ENCODE peak calls at places on chromosome 4, in ten cellular contexts. One of them, this sample, is unnamed. For H3K9me3, the result is how much of the 10 kb centered on the place peaks cover.

GRCh38 chr4:25002679-25003078 is 28.1 kb downstream of the LGI2 start:
- DNase-seq in hepatocyte: no peak
- DNase-seq in endodermal cell: no peak
- DNase-seq in Panc1: no peak
- DNase-seq in uterus: no peak
- DNase-seq in esophagus squamous epithelium: no peak
- DNase-seq in SK-N-SH: no peak
- DNase-seq in CD4-positive, alpha-beta memory T cell: no peak
- DNase-seq in OCI-LY7: no peak
- DNase-seq in right cardiac atrium: no peak
- DNase-seq in this sample: no peak

GRCh38 chr4:86976801-86977485 is 42.1 kb downstream of the AFF1 start:
- DNase-seq in hepatocyte: no peak
- DNase-seq in endodermal cell: no peak
- DNase-seq in Panc1: no peak
- DNase-seq in uterus: no peak
- DNase-seq in esophagus squamous epithelium: no peak
- DNase-seq in SK-N-SH: no peak
- DNase-seq in CD4-positive, alpha-beta memory T cell: no peak
- DNase-seq in OCI-LY7: no peak
- DNase-seq in right cardiac atrium: no peak
- DNase-seq in this sample: no peak

GRCh38 chr4:167989815-167990214 is 102.5 kb upstream of the ANXA10 start:
- DNase-seq in hepatocyte: no peak
- DNase-seq in endodermal cell: no peak
- DNase-seq in Panc1: peak
- DNase-seq in uterus: no peak
- DNase-seq in esophagus squamous epithelium: no peak
- DNase-seq in SK-N-SH: no peak
- DNase-seq in CD4-positive, alpha-beta memory T cell: no peak
- DNase-seq in OCI-LY7: no peak
- DNase-seq in right cardiac atrium: no peak
- DNase-seq in this sample: no peak

GRCh38 chr4:183657564-183657963 is 1.4 kb downstream of the RWDD4 start:
- DNase-seq in hepatocyte: no peak
- DNase-seq in endodermal cell: no peak
- DNase-seq in Panc1: no peak
- DNase-seq in uterus: no peak
- DNase-seq in esophagus squamous epithelium: no peak
- DNase-seq in SK-N-SH: no peak
- DNase-seq in CD4-positive, alpha-beta memory T cell: no peak
- DNase-seq in OCI-LY7: peak
- DNase-seq in right cardiac atrium: no peak
- DNase-seq in this sample: no peak

GRCh38 chr4:91288702-91289311 is 1015.0 kb upstream of the GRID2 start:
- DNase-seq in hepatocyte: no peak
- DNase-seq in endodermal cell: no peak
- DNase-seq in Panc1: no peak
- DNase-seq in uterus: no peak
- DNase-seq in esophagus squamous epithelium: no peak
- DNase-seq in SK-N-SH: no peak
- DNase-seq in CD4-positive, alpha-beta memory T cell: no peak
- DNase-seq in OCI-LY7: no peak
- DNase-seq in right cardiac atrium: no peak
- DNase-seq in this sample: no peak

GRCh38 chr4:133102612-133103409 is 46.3 kb upstream of the PCDH10 start:
- DNase-seq in hepatocyte: no peak
- DNase-seq in endodermal cell: no peak
- DNase-seq in Panc1: no peak
- DNase-seq in uterus: no peak
- DNase-seq in esophagus squamous epithelium: no peak
- DNase-seq in SK-N-SH: no peak
- DNase-seq in CD4-positive, alpha-beta memory T cell: no peak
- DNase-seq in OCI-LY7: no peak
- DNase-seq in right cardiac atrium: no peak
- DNase-seq in this sample: no peak

GRCh38 chr4:48033825-48034413 is 17.3 kb downstream of the NIPAL1 start:
- DNase-seq in hepatocyte: peak
- DNase-seq in endodermal cell: peak
- DNase-seq in Panc1: no peak
- DNase-seq in uterus: no peak
- DNase-seq in esophagus squamous epithelium: no peak
- DNase-seq in SK-N-SH: peak
- DNase-seq in CD4-positive, alpha-beta memory T cell: peak
- DNase-seq in OCI-LY7: peak
- DNase-seq in right cardiac atrium: no peak
- DNase-seq in this sample: no peak

GRCh38 chr4:15737255-15737654 is 34.4 kb downstream of the BST1 start:
- DNase-seq in hepatocyte: no peak
- DNase-seq in endodermal cell: no peak
- DNase-seq in Panc1: no peak
- DNase-seq in uterus: no peak
- DNase-seq in esophagus squamous epithelium: no peak
- DNase-seq in SK-N-SH: no peak
- DNase-seq in CD4-positive, alpha-beta memory T cell: no peak
- DNase-seq in OCI-LY7: no peak
- DNase-seq in right cardiac atrium: no peak
- DNase-seq in this sample: no peak

GRCh38 chr4:90718926-90719325 is 591.7 kb downstream of the CCSER1 start:
- DNase-seq in hepatocyte: no peak
- DNase-seq in endodermal cell: no peak
- DNase-seq in Panc1: no peak
- DNase-seq in uterus: no peak
- DNase-seq in esophagus squamous epithelium: no peak
- DNase-seq in SK-N-SH: no peak
- DNase-seq in CD4-positive, alpha-beta memory T cell: no peak
- DNase-seq in OCI-LY7: no peak
- DNase-seq in right cardiac atrium: peak
- DNase-seq in this sample: no peak

GRCh38 chr4:89324671-89325070 is 17.1 kb upstream of the GPRIN3 start:
- DNase-seq in hepatocyte: no peak
- DNase-seq in endodermal cell: no peak
- DNase-seq in Panc1: no peak
- DNase-seq in uterus: no peak
- DNase-seq in esophagus squamous epithelium: no peak
- DNase-seq in SK-N-SH: no peak
- DNase-seq in CD4-positive, alpha-beta memory T cell: no peak
- DNase-seq in OCI-LY7: peak
- DNase-seq in right cardiac atrium: no peak
- DNase-seq in this sample: no peak

GRCh38 chr4:99383833-99384392 is 31.4 kb upstream of the ADH1C start:
- DNase-seq in hepatocyte: peak
- DNase-seq in endodermal cell: no peak
- DNase-seq in Panc1: no peak
- DNase-seq in uterus: peak
- DNase-seq in esophagus squamous epithelium: no peak
- DNase-seq in SK-N-SH: no peak
- DNase-seq in CD4-positive, alpha-beta memory T cell: no peak
- DNase-seq in OCI-LY7: no peak
- DNase-seq in right cardiac atrium: peak
- DNase-seq in this sample: no peak

GRCh38 chr4:22514001-22514400 is 1.9 kb downstream of the ADGRA3 start:
- DNase-seq in hepatocyte: no peak
- DNase-seq in endodermal cell: no peak
- DNase-seq in Panc1: no peak
- DNase-seq in uterus: no peak
- DNase-seq in esophagus squamous epithelium: no peak
- DNase-seq in SK-N-SH: no peak
- DNase-seq in CD4-positive, alpha-beta memory T cell: no peak
- DNase-seq in OCI-LY7: no peak
- DNase-seq in right cardiac atrium: no peak
- DNase-seq in this sample: no peak

GRCh38 chr4:157674699-157675098 is 454.2 kb downstream of the GRIA2 start:
- DNase-seq in hepatocyte: no peak
- DNase-seq in endodermal cell: no peak
- DNase-seq in Panc1: no peak
- DNase-seq in uterus: no peak
- DNase-seq in esophagus squamous epithelium: no peak
- DNase-seq in SK-N-SH: no peak
- DNase-seq in CD4-positive, alpha-beta memory T cell: no peak
- DNase-seq in OCI-LY7: no peak
- DNase-seq in right cardiac atrium: no peak
- DNase-seq in this sample: no peak

GRCh38 chr4:167721574-167721973 is 370.8 kb upstream of the ANXA10 start:
- DNase-seq in hepatocyte: no peak
- DNase-seq in endodermal cell: no peak
- DNase-seq in Panc1: no peak
- DNase-seq in uterus: no peak
- DNase-seq in esophagus squamous epithelium: no peak
- DNase-seq in SK-N-SH: no peak
- DNase-seq in CD4-positive, alpha-beta memory T cell: no peak
- DNase-seq in OCI-LY7: no peak
- DNase-seq in right cardiac atrium: no peak
- DNase-seq in this sample: no peak

GRCh38 chr4:70531981-70532380 is 13.6 kb downstream of the AMTN start:
- DNase-seq in hepatocyte: no peak
- DNase-seq in endodermal cell: no peak
- DNase-seq in Panc1: no peak
- DNase-seq in uterus: no peak
- DNase-seq in esophagus squamous epithelium: no peak
- DNase-seq in SK-N-SH: peak
- DNase-seq in CD4-positive, alpha-beta memory T cell: no peak
- DNase-seq in OCI-LY7: peak
- DNase-seq in right cardiac atrium: no peak
- DNase-seq in this sample: no peak

GRCh38 chr4:10203851-10204250 is 87.3 kb upstream of the WDR1 start:
- DNase-seq in hepatocyte: no peak
- DNase-seq in endodermal cell: no peak
- DNase-seq in Panc1: no peak
- DNase-seq in uterus: no peak
- DNase-seq in esophagus squamous epithelium: no peak
- DNase-seq in SK-N-SH: no peak
- DNase-seq in CD4-positive, alpha-beta memory T cell: no peak
- DNase-seq in OCI-LY7: no peak
- DNase-seq in right cardiac atrium: no peak
- DNase-seq in this sample: no peak

GRCh38 chr4:10198365-10198764 is 81.8 kb upstream of the WDR1 start:
- DNase-seq in hepatocyte: no peak
- DNase-seq in endodermal cell: peak
- DNase-seq in Panc1: no peak
- DNase-seq in uterus: no peak
- DNase-seq in esophagus squamous epithelium: no peak
- DNase-seq in SK-N-SH: no peak
- DNase-seq in CD4-positive, alpha-beta memory T cell: no peak
- DNase-seq in OCI-LY7: no peak
- DNase-seq in right cardiac atrium: no peak
- DNase-seq in this sample: no peak

GRCh38 chr4:10201356-10202223 is 85.0 kb upstream of the WDR1 start:
- DNase-seq in hepatocyte: no peak
- DNase-seq in endodermal cell: no peak
- DNase-seq in Panc1: no peak
- DNase-seq in uterus: no peak
- DNase-seq in esophagus squamous epithelium: no peak
- DNase-seq in SK-N-SH: no peak
- DNase-seq in CD4-positive, alpha-beta memory T cell: no peak
- DNase-seq in OCI-LY7: no peak
- DNase-seq in right cardiac atrium: no peak
- DNase-seq in this sample: no peak

GRCh38 chr4:10197952-10198351 is 81.4 kb upstream of the WDR1 start:
- DNase-seq in hepatocyte: no peak
- DNase-seq in endodermal cell: no peak
- DNase-seq in Panc1: no peak
- DNase-seq in uterus: no peak
- DNase-seq in esophagus squamous epithelium: no peak
- DNase-seq in SK-N-SH: no peak
- DNase-seq in CD4-positive, alpha-beta memory T cell: no peak
- DNase-seq in OCI-LY7: no peak
- DNase-seq in right cardiac atrium: no peak
- DNase-seq in this sample: no peak

GRCh38 chr4:10200869-10201268 is 84.3 kb upstream of the WDR1 start:
- DNase-seq in hepatocyte: no peak
- DNase-seq in endodermal cell: no peak
- DNase-seq in Panc1: no peak
- DNase-seq in uterus: no peak
- DNase-seq in esophagus squamous epithelium: no peak
- DNase-seq in SK-N-SH: no peak
- DNase-seq in CD4-positive, alpha-beta memory T cell: no peak
- DNase-seq in OCI-LY7: no peak
- DNase-seq in right cardiac atrium: no peak
- DNase-seq in this sample: no peak
- H3K27ac ChIP-seq in hepatocyte: no peak
- H3K27ac ChIP-seq in endodermal cell: no peak
- H3K27ac ChIP-seq in Panc1: no peak
- H3K27ac ChIP-seq in uterus: no peak
- H3K27ac ChIP-seq in esophagus squamous epithelium: no peak
- H3K27ac ChIP-seq in SK-N-SH: no peak
- H3K27ac ChIP-seq in CD4-positive, alpha-beta memory T cell: no peak
- H3K27ac ChIP-seq in OCI-LY7: no peak
- H3K27ac ChIP-seq in right cardiac atrium: no peak
- H3K27ac ChIP-seq in this sample: no peak

GRCh38 chr4:108139089-108139488 is 29.6 kb downstream of the LEF1 start:
- DNase-seq in hepatocyte: no peak
- DNase-seq in endodermal cell: no peak
- DNase-seq in Panc1: no peak
- DNase-seq in uterus: no peak
- DNase-seq in esophagus squamous epithelium: no peak
- DNase-seq in SK-N-SH: no peak
- DNase-seq in CD4-positive, alpha-beta memory T cell: no peak
- DNase-seq in OCI-LY7: no peak
- DNase-seq in right cardiac atrium: no peak
- DNase-seq in this sample: no peak
- H3K4me3 ChIP-seq in hepatocyte: no peak
- H3K4me3 ChIP-seq in endodermal cell: no peak
- H3K4me3 ChIP-seq in Panc1: no peak
- H3K4me3 ChIP-seq in uterus: no peak
- H3K4me3 ChIP-seq in esophagus squamous epithelium: no peak
- H3K4me3 ChIP-seq in SK-N-SH: no peak
- H3K4me3 ChIP-seq in CD4-positive, alpha-beta memory T cell: no peak
- H3K4me3 ChIP-seq in OCI-LY7: no peak
- H3K4me3 ChIP-seq in right cardiac atrium: no peak
- H3K4me3 ChIP-seq in this sample: no peak

DNA sequence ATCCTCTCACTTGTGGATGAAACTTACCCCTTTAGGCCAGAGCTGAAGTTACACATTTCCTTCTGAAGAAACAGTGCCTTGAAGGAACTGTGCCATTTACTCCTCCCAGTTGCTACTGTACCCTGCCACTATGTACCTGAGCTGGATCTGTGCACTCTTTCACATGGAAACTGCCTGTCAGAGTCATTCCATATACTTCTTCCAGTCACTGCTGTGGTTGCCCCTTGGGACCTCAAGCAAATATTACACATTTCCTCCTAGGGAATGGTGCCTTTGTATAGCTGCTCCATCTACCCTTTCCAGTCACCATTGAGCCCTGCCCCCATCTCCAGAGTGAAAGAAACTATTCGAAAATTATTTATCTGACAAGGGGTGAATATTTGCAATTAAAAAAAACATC is 1328.3 kb downstream of the TECRL start:
- DNase-seq in hepatocyte: no peak
- DNase-seq in endodermal cell: no peak
- DNase-seq in Panc1: no peak
- DNase-seq in uterus: no peak
- DNase-seq in esophagus squamous epithelium: no peak
- DNase-seq in SK-N-SH: no peak
- DNase-seq in CD4-positive, alpha-beta memory T cell: no peak
- DNase-seq in OCI-LY7: no peak
- DNase-seq in right cardiac atrium: no peak
- DNase-seq in this sample: no peak
- H3K9me3 ChIP-seq in hepatocyte: under half
- H3K9me3 ChIP-seq in endodermal cell: under half
- H3K9me3 ChIP-seq in Panc1: under half
- H3K9me3 ChIP-seq in uterus: under half
- H3K9me3 ChIP-seq in esophagus squamous epithelium: under half
- H3K9me3 ChIP-seq in SK-N-SH: under half
- H3K9me3 ChIP-seq in CD4-positive, alpha-beta memory T cell: under half
- H3K9me3 ChIP-seq in OCI-LY7: under half
- H3K9me3 ChIP-seq in right cardiac atrium: under half
- H3K9me3 ChIP-seq in this sample: under half

GRCh38 chr4:5843573-5844239 is 49.2 kb downstream of the CRMP1 start:
- DNase-seq in hepatocyte: no peak
- DNase-seq in endodermal cell: no peak
- DNase-seq in Panc1: no peak
- DNase-seq in uterus: no peak
- DNase-seq in esophagus squamous epithelium: no peak
- DNase-seq in SK-N-SH: no peak
- DNase-seq in CD4-positive, alpha-beta memory T cell: no peak
- DNase-seq in OCI-LY7: no peak
- DNase-seq in right cardiac atrium: no peak
- DNase-seq in this sample: no peak
- H3K27ac ChIP-seq in hepatocyte: peak
- H3K27ac ChIP-seq in endodermal cell: no peak
- H3K27ac ChIP-seq in Panc1: no peak
- H3K27ac ChIP-seq in uterus: peak
- H3K27ac ChIP-seq in esophagus squamous epithelium: no peak
- H3K27ac ChIP-seq in SK-N-SH: no peak
- H3K27ac ChIP-seq in CD4-positive, alpha-beta memory T cell: no peak
- H3K27ac ChIP-seq in OCI-LY7: no peak
- H3K27ac ChIP-seq in right cardiac atrium: no peak
- H3K27ac ChIP-seq in this sample: no peak